ENCODE peak calls at places on chromosome 20, in four cellular contexts. A is effector memory CD4-positive, alpha-beta T cell; Z is lung; L is endodermal cell. N is an unnamed sample. For H3K9me3, the result is how much of the 10 kb centered on the place peaks cover.

GRCh38 chr20:58194176-58194796 is 34.2 kb downstream of the ANKRD60 start:
- DNase-seq in A (no peak), Z (no peak), L (no peak), N (no peak)

GRCh38 chr20:51584116-51584515 is 41.6 kb upstream of the NFATC2 start:
- DNase-seq in L (no peak), A (no peak), Z (no peak), N (no peak)

GRCh38 chr20:1121439-1121838 is 3.0 kb downstream of the PSMF1 start:
- DNase-seq in Z (no peak), L (no peak), A (no peak), N (no peak)

GRCh38 chr20:1180949-1181348 is 3.8 kb downstream of the TMEM74B start:
- DNase-seq in Z (no peak), A (no peak), L (no peak), N (no peak)

GRCh38 chr20:3652646-3653596 is 10.3 kb downstream of the GFRA4 start:
- DNase-seq in Z (no peak), L (no peak), A (no peak), N (no peak)

GRCh38 chr20:63974402-63975200 is 4.8 kb downstream of the SAMD10 start:
- DNase-seq in Z (peak), A (no peak), L (peak), N (no peak)

GRCh38 chr20:64090165-64090564 is 6.0 kb upstream of the LKAAEAR1 start:
- DNase-seq in A (no peak), L (no peak), Z (no peak), N (no peak)

GRCh38 chr20:5061209-5061608 is 58.5 kb downstream of the PCNA start:
- DNase-seq in A (no peak), L (peak), Z (no peak), N (no peak)

GRCh38 chr20:25984933-25985332 is 288.3 kb upstream of the ZNF337 start:
- DNase-seq in Z (no peak), A (no peak), L (no peak), N (peak)

GRCh38 chr20:31992086-31992485 is 18.2 kb upstream of the CCM2L start:
- DNase-seq in A (no peak), L (no peak), Z (no peak), N (no peak)

GRCh38 chr20:10922941-10923340 is 249.1 kb upstream of the JAG1 start:
- DNase-seq in L (no peak), Z (no peak), A (no peak), N (peak)

GRCh38 chr20:64238851-64239387 is 16.6 kb upstream of the PCMTD2 start:
- DNase-seq in L (no peak), Z (no peak), A (no peak), N (no peak)

GRCh38 chr20:3621111-3621510 is 42.1 kb downstream of the GFRA4 start:
- DNase-seq in A (no peak), L (peak), Z (no peak), N (no peak)

GRCh38 chr20:35180266-35180665 is 8.4 kb downstream of the PROCR start:
- DNase-seq in L (no peak), Z (no peak), A (no peak), N (no peak)

GRCh38 chr20:17835240-17835940 is 133.2 kb downstream of the SNX5 start:
- DNase-seq in L (no peak), A (no peak), Z (no peak), N (peak)

GRCh38 chr20:49737260-49737659 is 23.6 kb upstream of the B4GALT5 start:
- DNase-seq in Z (no peak), A (no peak), L (no peak), N (no peak)

GRCh38 chr20:51354769-51355319 is 187.7 kb downstream of the NFATC2 start:
- DNase-seq in Z (no peak), A (no peak), L (no peak), N (no peak)

GRCh38 chr20:21395666-21396044 is 1.7 kb downstream of the NKX2-4 start:
- DNase-seq in Z (no peak), A (no peak), L (no peak), N (no peak)

GRCh38 chr20:542777-543368 is 717 bp downstream of the CSNK2A1 start:
- DNase-seq in A (no peak), L (peak), Z (no peak), N (peak)

GRCh38 chr20:4164246-4164645 is 148.9 kb upstream of the RNF24 start:
- DNase-seq in L (no peak), Z (no peak), A (no peak), N (no peak)

GRCh38 chr20:62702886-62703852 is 5.5 kb upstream of the NTSR1 start:
- DNase-seq in A (no peak), Z (no peak), L (no peak), N (no peak)
- H3K27ac ChIP-seq in A (no peak), Z (peak), L (no peak), N (no peak)

GRCh38 chr20:42565106-42565990 is 624.4 kb downstream of the PTPRT start:
- DNase-seq in L (peak), A (no peak), Z (no peak), N (no peak)
- H3K9me3 ChIP-seq in L (under half), A (under half), Z (under half), N (under half)

GRCh38 chr20:62304331-62305148 is 1.7 kb downstream of the ADRM1 start:
- DNase-seq in Z (no peak), A (no peak), L (no peak), N (no peak)

GRCh38 chr20:62303049-62303326 is 191 bp downstream of the ADRM1 start:
- DNase-seq in Z (no peak), A (no peak), L (no peak), N (no peak)

GRCh38 chr20:62305149-62305764 is 2.5 kb downstream of the ADRM1 start:
- DNase-seq in A (no peak), Z (no peak), L (no peak), N (no peak)

GRCh38 chr20:62302341-62303048 is at the start of gene ADRM1:
- DNase-seq in Z (peak), L (peak), A (peak), N (peak)

GRCh38 chr20:62303327-62304226 is 780 bp downstream of the ADRM1 start:
- DNase-seq in Z (no peak), A (no peak), L (no peak), N (no peak)
- H3K27ac ChIP-seq in Z (peak), A (peak), L (peak), N (peak)

DNA sequence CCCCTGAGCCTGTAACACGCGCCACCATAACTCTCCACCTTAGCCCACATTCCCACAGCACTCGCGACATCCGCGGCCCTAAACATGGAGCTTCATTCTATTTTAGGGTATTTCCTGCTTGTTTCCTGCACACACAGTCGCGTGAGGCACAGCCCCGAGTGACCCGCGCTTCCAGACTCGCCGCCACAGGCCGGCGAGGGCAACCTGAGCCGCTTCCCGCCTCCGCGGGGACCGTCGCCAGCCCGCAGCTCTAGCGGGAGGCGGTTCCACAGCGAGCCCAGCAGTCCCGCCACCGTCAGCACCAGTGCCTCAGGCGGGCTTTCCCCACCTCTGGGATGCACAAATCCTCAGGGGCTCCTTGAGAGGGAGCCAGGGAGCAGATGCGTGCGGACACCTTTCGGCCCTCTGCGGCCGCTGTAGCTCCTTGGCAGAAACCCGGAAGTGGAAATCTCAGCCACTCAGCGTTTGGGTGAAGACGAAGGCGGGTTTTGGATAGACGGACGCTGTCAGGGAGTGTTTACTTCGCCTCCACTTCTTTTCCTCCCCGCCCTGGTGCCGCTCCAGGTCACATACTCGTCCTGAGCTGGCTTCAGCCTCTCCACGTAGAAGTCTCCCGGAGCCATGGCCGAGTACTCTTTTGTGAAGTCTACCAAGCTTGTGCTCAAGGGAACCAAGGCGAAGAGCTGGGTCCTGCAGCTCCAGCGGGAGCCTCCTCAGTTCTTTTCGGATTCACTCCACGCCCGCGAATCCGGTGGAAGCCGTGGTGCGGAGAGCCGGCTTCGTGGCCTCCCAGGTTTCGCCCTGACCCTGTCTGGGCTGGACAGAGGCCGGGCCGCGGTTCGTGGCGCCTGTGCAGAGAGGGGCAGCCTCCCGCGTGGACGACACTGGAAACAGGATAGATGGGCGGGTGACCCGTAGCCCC is 2177.4 kb upstream of the DEFB115 start:
- DNase-seq in Z (no peak), L (no peak), A (no peak), N (peak)
- H3K9me3 ChIP-seq in Z (under half), L (half or more), A (under half), N (under half)

GRCh38 chr20:62708591-62709536 is at the start of gene NTSR1:
- DNase-seq in A (no peak), L (peak), Z (no peak), N (no peak)

GRCh38 chr20:62706857-62707256 is 1.8 kb upstream of the NTSR1 start:
- DNase-seq in A (no peak), Z (no peak), L (no peak), N (no peak)

GRCh38 chr20:62709537-62709905 is 885 bp downstream of the NTSR1 start:
- DNase-seq in A (no peak), L (no peak), Z (no peak), N (no peak)

GRCh38 chr20:62707281-62707941 is 1.2 kb upstream of the NTSR1 start:
- DNase-seq in Z (no peak), L (no peak), A (no peak), N (no peak)

GRCh38 chr20:62707981-62708521 is 585 bp upstream of the NTSR1 start:
- DNase-seq in Z (no peak), L (peak), A (no peak), N (no peak)
- H3K27ac ChIP-seq in Z (no peak), L (no peak), A (no peak), N (no peak)

DNA sequence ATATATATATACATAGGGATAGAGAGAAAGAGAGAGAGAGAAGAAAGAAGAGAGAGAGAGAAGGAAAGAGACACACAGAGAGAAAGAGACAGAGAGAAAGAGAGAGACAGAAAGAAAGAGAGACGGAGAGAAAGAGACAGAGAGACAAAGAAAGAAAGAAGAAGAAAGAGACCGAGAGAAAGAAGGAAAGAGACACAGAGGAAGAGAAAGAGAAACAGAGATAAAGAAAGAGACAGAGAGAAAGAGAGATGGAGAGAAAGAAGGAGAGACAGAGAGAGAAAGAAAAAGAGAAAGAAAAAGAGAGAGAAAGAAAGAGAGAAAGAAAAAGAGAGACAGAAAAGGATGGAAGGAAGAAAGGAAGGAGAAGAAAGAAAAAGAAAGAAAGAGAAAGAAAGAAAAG is 46.9 kb upstream of the TASP1 start:
- DNase-seq in Z (no peak), A (no peak), L (no peak), N (no peak)
- H3K9me3 ChIP-seq in Z (under half), A (under half), L (under half), N (under half)

GRCh38 chr20:45835230-45836224 is 1.9 kb downstream of the SNX21 start:
- DNase-seq in L (no peak), Z (no peak), A (no peak), N (no peak)
- H3K27ac ChIP-seq in L (no peak), Z (peak), A (no peak), N (peak)

N was measured in cardiac muscle cell.